ENCODE peak calls at places on chromosome 4, in six cellular contexts. One of them, this sample, is unnamed.

GRCh38 chr4:21517460-21517859 is 431.1 kb downstream of the KCNIP4 start:
- DNase-seq in HepG2: no peak
- DNase-seq in psoas muscle: no peak
- DNase-seq in left ventricle myocardium inferior: no peak
- DNase-seq in kidney: no peak
- DNase-seq in OCI-LY7: no peak
- DNase-seq in this sample: no peak

GRCh38 chr4:98482847-98483806 is 175.3 kb downstream of the TSPAN5 start:
- DNase-seq in HepG2: peak
- DNase-seq in psoas muscle: no peak
- DNase-seq in left ventricle myocardium inferior: no peak
- DNase-seq in kidney: no peak
- DNase-seq in OCI-LY7: no peak
- DNase-seq in this sample: no peak

GRCh38 chr4:179124957-179125356 is 1682.7 kb upstream of the AGA start:
- DNase-seq in HepG2: no peak
- DNase-seq in psoas muscle: no peak
- DNase-seq in left ventricle myocardium inferior: no peak
- DNase-seq in kidney: no peak
- DNase-seq in OCI-LY7: no peak
- DNase-seq in this sample: no peak

GRCh38 chr4:143555676-143556075 is 42.2 kb downstream of the SMARCA5 start:
- DNase-seq in HepG2: no peak
- DNase-seq in psoas muscle: no peak
- DNase-seq in left ventricle myocardium inferior: no peak
- DNase-seq in kidney: no peak
- DNase-seq in OCI-LY7: no peak
- DNase-seq in this sample: no peak

GRCh38 chr4:75995727-75996126 is 5.0 kb upstream of the SDAD1 start:
- DNase-seq in HepG2: peak
- DNase-seq in psoas muscle: no peak
- DNase-seq in left ventricle myocardium inferior: no peak
- DNase-seq in kidney: no peak
- DNase-seq in OCI-LY7: peak
- DNase-seq in this sample: no peak

GRCh38 chr4:168848977-168849687 is 160.9 kb downstream of the CBR4 start:
- DNase-seq in HepG2: no peak
- DNase-seq in psoas muscle: no peak
- DNase-seq in left ventricle myocardium inferior: no peak
- DNase-seq in kidney: no peak
- DNase-seq in OCI-LY7: no peak
- DNase-seq in this sample: no peak

GRCh38 chr4:85398276-85398675 is 76.7 kb upstream of the ARHGAP24 start:
- DNase-seq in HepG2: no peak
- DNase-seq in psoas muscle: no peak
- DNase-seq in left ventricle myocardium inferior: no peak
- DNase-seq in kidney: no peak
- DNase-seq in OCI-LY7: no peak
- DNase-seq in this sample: no peak

GRCh38 chr4:60463846-60464502 is 736.2 kb upstream of the ADGRL3 start:
- DNase-seq in HepG2: peak
- DNase-seq in psoas muscle: no peak
- DNase-seq in left ventricle myocardium inferior: no peak
- DNase-seq in kidney: no peak
- DNase-seq in OCI-LY7: no peak
- DNase-seq in this sample: no peak

GRCh38 chr4:140152760-140153418 is 1.1 kb downstream of the MAML3 start:
- DNase-seq in HepG2: no peak
- DNase-seq in psoas muscle: peak
- DNase-seq in left ventricle myocardium inferior: peak
- DNase-seq in kidney: peak
- DNase-seq in OCI-LY7: peak
- DNase-seq in this sample: no peak

GRCh38 chr4:181261279-181261678 is 981.9 kb upstream of the TENM3 start:
- DNase-seq in HepG2: no peak
- DNase-seq in psoas muscle: no peak
- DNase-seq in left ventricle myocardium inferior: no peak
- DNase-seq in kidney: no peak
- DNase-seq in OCI-LY7: peak
- DNase-seq in this sample: no peak

GRCh38 chr4:52126946-52127345 is 75.8 kb downstream of the SPATA18 start:
- DNase-seq in HepG2: no peak
- DNase-seq in psoas muscle: no peak
- DNase-seq in left ventricle myocardium inferior: no peak
- DNase-seq in kidney: no peak
- DNase-seq in OCI-LY7: no peak
- DNase-seq in this sample: no peak

GRCh38 chr4:173218411-173219125 is 50.0 kb downstream of the GALNT7 start:
- DNase-seq in HepG2: no peak
- DNase-seq in psoas muscle: no peak
- DNase-seq in left ventricle myocardium inferior: no peak
- DNase-seq in kidney: no peak
- DNase-seq in OCI-LY7: no peak
- DNase-seq in this sample: no peak

GRCh38 chr4:154616731-154617130 is 4.3 kb upstream of the FGG start:
- DNase-seq in HepG2: no peak
- DNase-seq in psoas muscle: no peak
- DNase-seq in left ventricle myocardium inferior: no peak
- DNase-seq in kidney: no peak
- DNase-seq in OCI-LY7: peak
- DNase-seq in this sample: no peak

GRCh38 chr4:80070880-80071620 is 2.0 kb downstream of the ANTXR2 start:
- DNase-seq in HepG2: peak
- DNase-seq in psoas muscle: no peak
- DNase-seq in left ventricle myocardium inferior: no peak
- DNase-seq in kidney: no peak
- DNase-seq in OCI-LY7: no peak
- DNase-seq in this sample: no peak

GRCh38 chr4:139553751-139554670 is 2.0 kb downstream of the SETD7 start:
- DNase-seq in HepG2: no peak
- DNase-seq in psoas muscle: no peak
- DNase-seq in left ventricle myocardium inferior: no peak
- DNase-seq in kidney: no peak
- DNase-seq in OCI-LY7: no peak
- DNase-seq in this sample: no peak

GRCh38 chr4:80097395-80098177 is 24.6 kb upstream of the ANTXR2 start:
- DNase-seq in HepG2: no peak
- DNase-seq in psoas muscle: peak
- DNase-seq in left ventricle myocardium inferior: peak
- DNase-seq in kidney: peak
- DNase-seq in OCI-LY7: no peak
- DNase-seq in this sample: no peak

GRCh38 chr4:165378763-165379631 is at the start of gene CPE:
- DNase-seq in HepG2: peak
- DNase-seq in psoas muscle: peak
- DNase-seq in left ventricle myocardium inferior: peak
- DNase-seq in kidney: peak
- DNase-seq in OCI-LY7: no peak
- DNase-seq in this sample: peak

GRCh38 chr4:114384629-114385028 is 214.0 kb upstream of the UGT8 start:
- DNase-seq in HepG2: peak
- DNase-seq in psoas muscle: no peak
- DNase-seq in left ventricle myocardium inferior: no peak
- DNase-seq in kidney: no peak
- DNase-seq in OCI-LY7: peak
- DNase-seq in this sample: peak

GRCh38 chr4:125323547-125324100 is 8.9 kb downstream of the FAT4 start:
- DNase-seq in HepG2: no peak
- DNase-seq in psoas muscle: no peak
- DNase-seq in left ventricle myocardium inferior: no peak
- DNase-seq in kidney: no peak
- DNase-seq in OCI-LY7: no peak
- DNase-seq in this sample: no peak

GRCh38 chr4:530017-530781 is 31.2 kb downstream of the PIGG start:
- DNase-seq in HepG2: no peak
- DNase-seq in psoas muscle: no peak
- DNase-seq in left ventricle myocardium inferior: no peak
- DNase-seq in kidney: peak
- DNase-seq in OCI-LY7: no peak
- DNase-seq in this sample: no peak

GRCh38 chr4:105140684-105141490 is 5.8 kb upstream of the TET2 start:
- DNase-seq in HepG2: peak
- DNase-seq in psoas muscle: no peak
- DNase-seq in left ventricle myocardium inferior: no peak
- DNase-seq in kidney: no peak
- DNase-seq in OCI-LY7: peak
- DNase-seq in this sample: no peak

GRCh38 chr4:6658635-6659075 is 18.2 kb downstream of the MRFAP1 start:
- DNase-seq in HepG2: no peak
- DNase-seq in psoas muscle: peak
- DNase-seq in left ventricle myocardium inferior: peak
- DNase-seq in kidney: peak
- DNase-seq in OCI-LY7: no peak
- DNase-seq in this sample: no peak

GRCh38 chr4:38695844-38696243 is 31.8 kb downstream of the KLF3 start:
- DNase-seq in HepG2: no peak
- DNase-seq in psoas muscle: no peak
- DNase-seq in left ventricle myocardium inferior: no peak
- DNase-seq in kidney: no peak
- DNase-seq in OCI-LY7: no peak
- DNase-seq in this sample: no peak

GRCh38 chr4:78938474-78938867 is 767 bp downstream of the PAQR3 start:
- DNase-seq in HepG2: no peak
- DNase-seq in psoas muscle: no peak
- DNase-seq in left ventricle myocardium inferior: no peak
- DNase-seq in kidney: no peak
- DNase-seq in OCI-LY7: no peak
- DNase-seq in this sample: no peak

GRCh38 chr4:101211146-101211553 is 136.2 kb downstream of the PPP3CA start:
- DNase-seq in HepG2: peak
- DNase-seq in psoas muscle: no peak
- DNase-seq in left ventricle myocardium inferior: no peak
- DNase-seq in kidney: no peak
- DNase-seq in OCI-LY7: no peak
- DNase-seq in this sample: peak

GRCh38 chr4:37241646-37242045 is 2.9 kb upstream of the NWD2 start:
- DNase-seq in HepG2: no peak
- DNase-seq in psoas muscle: no peak
- DNase-seq in left ventricle myocardium inferior: no peak
- DNase-seq in kidney: no peak
- DNase-seq in OCI-LY7: no peak
- DNase-seq in this sample: no peak

GRCh38 chr4:6339818-6340445 is 70.3 kb downstream of the WFS1 start:
- DNase-seq in HepG2: no peak
- DNase-seq in psoas muscle: no peak
- DNase-seq in left ventricle myocardium inferior: no peak
- DNase-seq in kidney: peak
- DNase-seq in OCI-LY7: no peak
- DNase-seq in this sample: no peak

GRCh38 chr4:144962300-144962699 is 135.7 kb downstream of the ANAPC10 start:
- DNase-seq in HepG2: no peak
- DNase-seq in psoas muscle: no peak
- DNase-seq in left ventricle myocardium inferior: no peak
- DNase-seq in kidney: no peak
- DNase-seq in OCI-LY7: no peak
- DNase-seq in this sample: no peak
- TF ChIP-seq CTCF in HepG2: no peak
- TF ChIP-seq CTCF in psoas muscle: no peak
- TF ChIP-seq CTCF in left ventricle myocardium inferior: no peak
- TF ChIP-seq CTCF in kidney: no peak
- TF ChIP-seq CTCF in OCI-LY7: peak
- TF ChIP-seq CTCF in this sample: no peak

GRCh38 chr4:153570228-153570973 is 104.2 kb downstream of the TMEM131L start:
- DNase-seq in HepG2: no peak
- DNase-seq in psoas muscle: no peak
- DNase-seq in left ventricle myocardium inferior: no peak
- DNase-seq in kidney: no peak
- DNase-seq in OCI-LY7: peak
- DNase-seq in this sample: no peak
- H3K4me3 ChIP-seq in HepG2: no peak
- H3K4me3 ChIP-seq in psoas muscle: no peak
- H3K4me3 ChIP-seq in left ventricle myocardium inferior: no peak
- H3K4me3 ChIP-seq in kidney: no peak
- H3K4me3 ChIP-seq in OCI-LY7: peak
- H3K4me3 ChIP-seq in this sample: no peak

GRCh38 chr4:53614616-53615015 is 23.3 kb upstream of the LNX1 start:
- DNase-seq in HepG2: no peak
- DNase-seq in psoas muscle: no peak
- DNase-seq in left ventricle myocardium inferior: no peak
- DNase-seq in kidney: no peak
- DNase-seq in OCI-LY7: peak
- DNase-seq in this sample: no peak
- TF ChIP-seq CTCF in HepG2: peak
- TF ChIP-seq CTCF in psoas muscle: no peak
- TF ChIP-seq CTCF in left ventricle myocardium inferior: no peak
- TF ChIP-seq CTCF in kidney: no peak
- TF ChIP-seq CTCF in OCI-LY7: peak
- TF ChIP-seq CTCF in this sample: no peak

DNA sequence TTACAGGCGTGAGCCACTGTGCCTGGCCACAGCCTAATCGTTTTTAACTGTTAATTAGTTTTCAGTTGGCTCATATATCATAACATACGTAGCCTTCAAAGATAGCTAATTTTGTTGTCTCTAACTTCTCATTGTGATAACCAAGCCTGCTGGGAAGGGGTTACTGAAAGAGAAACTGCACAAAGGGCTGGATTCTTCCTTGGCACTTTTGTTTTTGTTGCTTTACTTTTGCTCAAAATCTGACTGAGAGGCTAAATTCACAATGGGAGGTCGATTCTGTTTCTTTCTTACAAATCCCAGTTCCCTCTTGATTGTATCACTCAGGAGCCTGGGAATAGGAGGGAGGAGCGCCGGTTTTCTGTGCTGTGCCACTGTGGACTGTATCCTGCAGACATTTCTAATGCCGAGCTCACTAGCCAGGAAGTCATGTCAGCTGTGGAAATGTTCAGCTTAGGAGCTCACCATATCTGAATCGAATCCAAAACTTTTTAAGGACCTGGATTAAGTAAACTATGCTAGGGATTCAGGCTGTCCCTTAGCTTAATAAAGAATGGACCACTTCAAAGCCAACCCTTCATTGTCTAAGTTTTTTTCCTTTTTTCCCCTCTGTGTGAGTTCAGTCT is 120.5 kb upstream of the FAT1 start:
- DNase-seq in HepG2: no peak
- DNase-seq in psoas muscle: no peak
- DNase-seq in left ventricle myocardium inferior: peak
- DNase-seq in kidney: no peak
- DNase-seq in OCI-LY7: no peak
- DNase-seq in this sample: no peak
- H3K4me3 ChIP-seq in HepG2: peak
- H3K4me3 ChIP-seq in psoas muscle: peak
- H3K4me3 ChIP-seq in left ventricle myocardium inferior: peak
- H3K4me3 ChIP-seq in kidney: peak
- H3K4me3 ChIP-seq in OCI-LY7: no peak
- H3K4me3 ChIP-seq in this sample: no peak

GRCh38 chr4:65063601-65064000 is 606.7 kb downstream of the EPHA5 start:
- DNase-seq in HepG2: no peak
- DNase-seq in psoas muscle: no peak
- DNase-seq in left ventricle myocardium inferior: no peak
- DNase-seq in kidney: no peak
- DNase-seq in OCI-LY7: no peak
- DNase-seq in this sample: no peak

GRCh38 chr4:65071532-65071931 is 598.8 kb downstream of the EPHA5 start:
- DNase-seq in HepG2: no peak
- DNase-seq in psoas muscle: no peak
- DNase-seq in left ventricle myocardium inferior: no peak
- DNase-seq in kidney: no peak
- DNase-seq in OCI-LY7: no peak
- DNase-seq in this sample: no peak

GRCh38 chr4:65069177-65069576 is 601.1 kb downstream of the EPHA5 start:
- DNase-seq in HepG2: no peak
- DNase-seq in psoas muscle: no peak
- DNase-seq in left ventricle myocardium inferior: no peak
- DNase-seq in kidney: no peak
- DNase-seq in OCI-LY7: no peak
- DNase-seq in this sample: no peak

GRCh38 chr4:65066106-65066505 is 604.2 kb downstream of the EPHA5 start:
- DNase-seq in HepG2: no peak
- DNase-seq in psoas muscle: no peak
- DNase-seq in left ventricle myocardium inferior: no peak
- DNase-seq in kidney: no peak
- DNase-seq in OCI-LY7: no peak
- DNase-seq in this sample: no peak
- TF ChIP-seq CTCF in HepG2: no peak
- TF ChIP-seq CTCF in psoas muscle: no peak
- TF ChIP-seq CTCF in left ventricle myocardium inferior: no peak
- TF ChIP-seq CTCF in kidney: no peak
- TF ChIP-seq CTCF in OCI-LY7: no peak
- TF ChIP-seq CTCF in this sample: no peak